ENCODE peak calls at places on chromosomes 11 and 22, in seven cellular contexts. J is HCT116, C is SK-N-SH, F is K562, K is HepG2, M is GM12878, Z is H1. U is an unnamed sample.

GRCh38 chr11:34975482-34975881 is 59.1 kb downstream of the PDHX start:
- DNase-seq in Z (no peak), C (no peak), M (no peak), K (peak; percentile 2), J (no peak), F (no peak), U (no peak)

GRCh38 chr11:62539238-62539925 is 7.2 kb downstream of the AHNAK start:
- DNase-seq in M (no peak), F (no peak), J (no peak), C (peak; percentile 81), K (no peak), Z (peak; percentile 45), U (no peak)

GRCh38 chr11:69969890-69970784 is 108.0 kb upstream of the ANO1 start:
- DNase-seq in F (peak; percentile 58), M (no peak), K (peak; percentile 97), C (no peak), Z (no peak), J (no peak), U (no peak)

GRCh38 chr11:126114486-126115252 is 52.0 kb upstream of the CDON start:
- DNase-seq in K (no peak), J (no peak), C (peak; percentile 47), M (no peak), F (no peak), Z (no peak), U (no peak)

GRCh38 chr22:27197071-27197470 is 539.7 kb downstream of the MIAT start:
- DNase-seq in K (no peak), F (no peak), C (no peak), M (no peak), J (no peak), Z (no peak), U (no peak)

GRCh38 chr11:38345286-38345685 is 1747.2 kb upstream of the RAG2 start:
- DNase-seq in Z (no peak), K (peak; percentile 2), J (no peak), M (no peak), F (no peak), C (no peak), U (no peak)

GRCh38 chr11:108561535-108561991 is 32.0 kb downstream of the EXPH5 start:
- DNase-seq in J (no peak), M (no peak), K (no peak), Z (peak; percentile 26), C (no peak), F (no peak), U (no peak)

GRCh38 chr11:28585007-28585406 is 476.8 kb downstream of the METTL15 start:
- DNase-seq in F (no peak), M (no peak), J (no peak), K (no peak), C (no peak), Z (no peak), U (no peak)

GRCh38 chr11:69286358-69287327 is 7.3 kb upstream of the MYEOV start:
- DNase-seq in K (no peak), J (no peak), C (no peak), Z (no peak), M (no peak), F (no peak), U (no peak)

GRCh38 chr11:832529-833113 is at the start of gene CD151:
- DNase-seq in J (no peak), C (peak; percentile 88), K (no peak), F (peak; percentile 83), Z (peak; percentile 83), M (no peak), U (peak; percentile 26)

GRCh38 chr11:36123353-36124220 is 165.6 kb downstream of the COMMD9 start:
- DNase-seq in J (no peak), Z (no peak), C (no peak), M (no peak), F (no peak), K (no peak), U (no peak)

GRCh38 chr11:27367881-27368280 is 4.9 kb upstream of the CCDC34 start:
- DNase-seq in Z (no peak), J (no peak), M (no peak), F (no peak), K (no peak), C (peak; percentile 31), U (no peak)

GRCh38 chr11:75262961-75263852 is 22.6 kb downstream of the TPBGL start:
- DNase-seq in K (no peak), C (no peak), Z (no peak), M (no peak), F (no peak), J (no peak), U (no peak)

GRCh38 chr22:27842994-27843431 is 41.5 kb upstream of the MN1 start:
- DNase-seq in Z (no peak), J (no peak), K (no peak), M (no peak), F (no peak), C (peak; percentile 46), U (no peak)

GRCh38 chr11:69962152-69962551 is 116.0 kb upstream of the ANO1 start:
- DNase-seq in C (no peak), M (no peak), Z (no peak), K (no peak), J (peak; percentile 77), F (peak; percentile 66), U (no peak)

GRCh38 chr22:44032126-44032730 is 8.1 kb downstream of the PARVB start:
- DNase-seq in F (no peak), C (no peak), Z (no peak), M (no peak), K (no peak), J (no peak), U (no peak)

GRCh38 chr22:41654322-41654721 is 33.2 kb downstream of the XRCC6 start:
- DNase-seq in J (no peak), Z (no peak), F (no peak), K (peak; percentile 67), M (no peak), C (no peak), U (no peak)

GRCh38 chr11:2211113-2211971 is 39.7 kb upstream of the TH start:
- DNase-seq in F (no peak), Z (peak; percentile 33), C (no peak), J (peak; percentile 37), K (peak; percentile 99), M (no peak), U (no peak)

GRCh38 chr11:15816270-15816871 is 540.0 kb downstream of the SOX6 start:
- DNase-seq in F (no peak), C (no peak), Z (no peak), M (no peak), J (no peak), K (no peak), U (no peak)

GRCh38 chr11:63670738-63671321 is 346 bp downstream of the ATL3 start:
- DNase-seq in Z (peak; percentile 66), F (peak; percentile 56), C (peak; percentile 84), K (no peak), J (no peak), M (no peak), U (peak; percentile 81)

GRCh38 chr11:62546244-62546936 is at the start of gene AHNAK:
- DNase-seq in C (peak; percentile 87), M (no peak), K (no peak), Z (peak; percentile 79), F (peak; percentile 81), J (no peak), U (peak; percentile 88)

GRCh38 chr11:1067812-1068496 is 6.7 kb upstream of the MUC2 start:
- DNase-seq in C (no peak), M (no peak), K (peak; percentile 65), Z (no peak), J (no peak), F (no peak), U (no peak)

GRCh38 chr11:72326151-72326842 is 82.3 kb upstream of the PHOX2A start:
- DNase-seq in F (peak; percentile 72), C (peak; percentile 71), Z (no peak), K (no peak), J (no peak), M (no peak), U (no peak)
- TF ChIP-seq JUND in F (peak; percentile 88), C (peak; percentile 62), Z (no peak), K (no peak), J (peak; percentile 35), M (no peak), U (no peak)

DNA sequence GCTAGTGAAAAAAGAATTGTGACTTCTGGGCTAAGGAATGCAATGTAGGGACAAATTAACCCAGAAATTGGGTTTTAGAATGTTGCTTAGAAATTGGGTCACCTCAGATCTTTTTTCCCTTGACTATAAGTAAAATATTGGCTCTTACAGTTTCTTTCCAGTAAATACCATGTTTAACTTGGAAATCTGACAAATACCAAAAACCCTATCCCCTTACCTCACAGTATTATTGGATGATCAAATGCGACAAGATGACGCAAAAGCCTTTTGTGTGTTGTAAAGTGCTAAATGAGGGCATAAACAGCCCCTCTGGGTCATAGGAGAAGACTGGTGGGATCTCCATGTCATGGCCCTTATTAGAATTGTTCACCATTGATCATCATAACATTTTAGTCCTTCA is 6.1 kb upstream of the UPB1 start:
- DNase-seq in J (no peak), C (no peak), F (no peak), K (no peak), M (no peak), Z (no peak), U (no peak)
- TF ChIP-seq JUND in J (no peak), C (no peak), F (no peak), K (no peak), M (no peak), Z (no peak), U (no peak)

DNA sequence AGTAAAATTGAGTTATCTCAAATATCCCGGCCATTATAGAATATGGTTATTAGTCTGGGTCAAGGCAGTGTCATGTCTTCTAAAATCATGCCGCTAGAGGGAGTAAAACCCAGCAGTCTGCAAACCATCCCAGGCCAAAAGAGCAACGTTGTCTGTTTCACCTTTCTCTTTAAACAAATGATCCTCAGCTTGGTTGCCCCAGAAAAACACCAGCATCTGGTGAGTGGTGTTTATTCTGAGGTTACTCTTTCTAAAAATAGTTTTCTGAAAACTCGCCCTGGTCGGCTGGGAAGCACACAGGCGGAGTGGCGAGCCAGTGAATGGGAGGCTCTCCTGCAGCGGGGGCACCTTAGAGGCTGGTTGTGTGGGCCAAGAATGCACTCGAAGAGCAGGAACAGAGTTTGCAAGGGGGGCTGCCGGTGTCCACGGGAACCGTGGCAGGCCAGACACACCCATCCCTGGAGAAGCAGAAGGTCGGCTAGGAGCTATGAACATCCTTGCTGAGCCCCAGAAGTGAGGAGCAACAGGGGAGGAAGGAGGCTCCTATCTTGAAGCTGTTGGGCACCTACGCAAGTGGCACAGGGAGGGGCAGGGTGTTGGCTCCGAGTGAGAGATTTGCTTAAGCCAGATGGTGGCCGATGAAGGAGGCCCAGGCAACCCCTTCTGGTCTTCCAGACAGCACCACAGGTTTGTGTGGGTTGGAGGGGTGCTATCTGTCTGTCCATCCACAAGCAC is 297.1 kb downstream of the ETS1 start:
- DNase-seq in C (peak; percentile 68), J (peak; percentile 46), Z (peak; percentile 60), M (peak; percentile 80), K (peak; percentile 21), F (peak; percentile 47), U (peak; percentile 84)
- TF ChIP-seq JUND in C (no peak), J (no peak), Z (no peak), M (no peak), K (no peak), F (no peak), U (no peak)

DNA sequence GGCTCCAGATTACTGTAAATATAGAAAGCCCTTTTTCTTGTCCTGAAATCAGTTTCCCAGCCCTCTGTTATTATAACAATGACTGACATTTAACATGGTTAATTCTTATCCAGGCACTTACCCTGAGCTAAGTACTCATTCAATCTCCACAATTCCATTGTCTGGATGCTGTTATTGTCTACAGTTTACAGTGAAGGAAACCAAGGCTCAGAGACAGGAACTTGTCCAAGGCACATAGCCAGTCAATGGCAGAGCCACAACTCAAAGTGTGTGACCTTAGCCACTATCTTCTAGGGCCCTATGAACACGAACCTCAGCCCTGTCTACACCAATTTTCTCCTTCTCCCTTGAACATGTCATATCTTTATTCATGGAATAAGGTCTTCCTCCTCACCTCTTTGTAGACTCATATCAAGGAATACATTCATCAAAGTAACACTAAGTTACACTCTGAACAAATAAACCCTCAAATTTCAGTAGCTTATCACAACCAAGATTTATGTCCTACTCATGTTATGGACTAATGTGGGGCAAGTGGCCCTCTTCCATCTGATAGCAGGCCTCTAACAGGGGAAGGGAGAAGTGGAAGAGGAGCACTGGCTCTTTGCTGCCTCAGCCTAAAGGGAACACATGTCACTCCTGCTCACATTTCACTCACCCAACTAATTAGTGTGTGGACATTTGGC is 39.3 kb upstream of the APLNR start:
- DNase-seq in J (no peak), M (no peak), F (no peak), Z (no peak), K (no peak), C (no peak), U (no peak)
- TF ChIP-seq JUND in J (no peak), M (no peak), F (no peak), Z (no peak), K (no peak), C (no peak), U (no peak)